ENCODE peak calls at places on chromosomes 16 and 17, in eight cellular contexts. One of them, this sample, is unnamed.

GRCh38 chr17:21258593-21258992 is 5.4 kb upstream of the NATD1 start:
- DNase-seq in cardiac muscle cell: no peak
- DNase-seq in GM10248: no peak
- DNase-seq in hepatocyte: no peak
- DNase-seq in esophagus muscularis mucosa: no peak
- DNase-seq in activated T-cell treated with anti-CD3 and anti-CD28 coated beads, Interleukin-2, amount 50 U/mL, for 48 hours: no peak
- DNase-seq in GF-D8: no peak
- DNase-seq in NCI-H226: no peak
- DNase-seq in this sample: no peak

GRCh38 chr16:22874394-22874793 is 60.4 kb downstream of the HS3ST2 start:
- DNase-seq in cardiac muscle cell: no peak
- DNase-seq in GM10248: no peak
- DNase-seq in hepatocyte: no peak
- DNase-seq in esophagus muscularis mucosa: no peak
- DNase-seq in activated T-cell treated with anti-CD3 and anti-CD28 coated beads, Interleukin-2, amount 50 U/mL, for 48 hours: no peak
- DNase-seq in GF-D8: no peak
- DNase-seq in NCI-H226: no peak
- DNase-seq in this sample: peak; percentile 1

GRCh38 chr16:59236804-59237463 is 502.8 kb upstream of the GOT2 start:
- DNase-seq in cardiac muscle cell: no peak
- DNase-seq in GM10248: no peak
- DNase-seq in hepatocyte: no peak
- DNase-seq in esophagus muscularis mucosa: no peak
- DNase-seq in activated T-cell treated with anti-CD3 and anti-CD28 coated beads, Interleukin-2, amount 50 U/mL, for 48 hours: no peak
- DNase-seq in GF-D8: no peak
- DNase-seq in NCI-H226: no peak
- DNase-seq in this sample: no peak

GRCh38 chr17:74190154-74190553 is 13.3 kb upstream of the RPL38 start:
- DNase-seq in cardiac muscle cell: peak; percentile 72
- DNase-seq in GM10248: no peak
- DNase-seq in hepatocyte: peak; percentile 26
- DNase-seq in esophagus muscularis mucosa: no peak
- DNase-seq in activated T-cell treated with anti-CD3 and anti-CD28 coated beads, Interleukin-2, amount 50 U/mL, for 48 hours: no peak
- DNase-seq in GF-D8: no peak
- DNase-seq in NCI-H226: peak; percentile 46
- DNase-seq in this sample: no peak

GRCh38 chr16:21083729-21084268 is 66.8 kb downstream of the DNAH3 start:
- DNase-seq in cardiac muscle cell: peak; percentile 78
- DNase-seq in GM10248: peak; percentile 54
- DNase-seq in hepatocyte: peak; percentile 72
- DNase-seq in esophagus muscularis mucosa: peak; percentile 91
- DNase-seq in activated T-cell treated with anti-CD3 and anti-CD28 coated beads, Interleukin-2, amount 50 U/mL, for 48 hours: peak; percentile 68
- DNase-seq in GF-D8: no peak
- DNase-seq in NCI-H226: peak; percentile 44
- DNase-seq in this sample: peak; percentile 23

GRCh38 chr17:29642171-29642611 is 19.5 kb upstream of the CORO6 start:
- DNase-seq in cardiac muscle cell: no peak
- DNase-seq in GM10248: no peak
- DNase-seq in hepatocyte: no peak
- DNase-seq in esophagus muscularis mucosa: no peak
- DNase-seq in activated T-cell treated with anti-CD3 and anti-CD28 coated beads, Interleukin-2, amount 50 U/mL, for 48 hours: no peak
- DNase-seq in GF-D8: no peak
- DNase-seq in NCI-H226: no peak
- DNase-seq in this sample: no peak

GRCh38 chr17:51165680-51166197 is 472 bp upstream of the NME2 start:
- DNase-seq in cardiac muscle cell: no peak
- DNase-seq in GM10248: no peak
- DNase-seq in hepatocyte: peak; percentile 51
- DNase-seq in esophagus muscularis mucosa: no peak
- DNase-seq in activated T-cell treated with anti-CD3 and anti-CD28 coated beads, Interleukin-2, amount 50 U/mL, for 48 hours: no peak
- DNase-seq in GF-D8: peak; percentile 59
- DNase-seq in NCI-H226: no peak
- DNase-seq in this sample: no peak

GRCh38 chr16:23694707-23695373 is 16.2 kb downstream of the PLK1 start:
- DNase-seq in cardiac muscle cell: peak; percentile 69
- DNase-seq in GM10248: no peak
- DNase-seq in hepatocyte: peak; percentile 46
- DNase-seq in esophagus muscularis mucosa: no peak
- DNase-seq in activated T-cell treated with anti-CD3 and anti-CD28 coated beads, Interleukin-2, amount 50 U/mL, for 48 hours: no peak
- DNase-seq in GF-D8: no peak
- DNase-seq in NCI-H226: no peak
- DNase-seq in this sample: no peak

GRCh38 chr16:84228321-84228838 is 11.4 kb downstream of the KCNG4 start:
- DNase-seq in cardiac muscle cell: peak; percentile 94
- DNase-seq in GM10248: no peak
- DNase-seq in hepatocyte: peak; percentile 64
- DNase-seq in esophagus muscularis mucosa: peak; percentile 95
- DNase-seq in activated T-cell treated with anti-CD3 and anti-CD28 coated beads, Interleukin-2, amount 50 U/mL, for 48 hours: no peak
- DNase-seq in GF-D8: no peak
- DNase-seq in NCI-H226: peak; percentile 94
- DNase-seq in this sample: peak; percentile 19

GRCh38 chr16:66608241-66609138 is 4.0 kb downstream of the CMTM3 start:
- DNase-seq in cardiac muscle cell: peak; percentile 93
- DNase-seq in GM10248: peak; percentile 90
- DNase-seq in hepatocyte: peak; percentile 95
- DNase-seq in esophagus muscularis mucosa: no peak
- DNase-seq in activated T-cell treated with anti-CD3 and anti-CD28 coated beads, Interleukin-2, amount 50 U/mL, for 48 hours: peak; percentile 92
- DNase-seq in GF-D8: peak; percentile 54
- DNase-seq in NCI-H226: peak; percentile 81
- DNase-seq in this sample: no peak

GRCh38 chr16:70158261-70158939 is 15.2 kb upstream of the CLEC18C start:
- DNase-seq in cardiac muscle cell: no peak
- DNase-seq in GM10248: no peak
- DNase-seq in hepatocyte: peak; percentile 10
- DNase-seq in esophagus muscularis mucosa: peak; percentile 91
- DNase-seq in activated T-cell treated with anti-CD3 and anti-CD28 coated beads, Interleukin-2, amount 50 U/mL, for 48 hours: peak; percentile 21
- DNase-seq in GF-D8: no peak
- DNase-seq in NCI-H226: no peak
- DNase-seq in this sample: no peak

GRCh38 chr16:54403580-54403979 is 117.0 kb upstream of the IRX3 start:
- DNase-seq in cardiac muscle cell: no peak
- DNase-seq in GM10248: no peak
- DNase-seq in hepatocyte: no peak
- DNase-seq in esophagus muscularis mucosa: no peak
- DNase-seq in activated T-cell treated with anti-CD3 and anti-CD28 coated beads, Interleukin-2, amount 50 U/mL, for 48 hours: no peak
- DNase-seq in GF-D8: no peak
- DNase-seq in NCI-H226: no peak
- DNase-seq in this sample: no peak

GRCh38 chr16:85316321-85316919 is 204.1 kb upstream of the CIBAR2 start:
- DNase-seq in cardiac muscle cell: peak; percentile 68
- DNase-seq in GM10248: peak; percentile 77
- DNase-seq in hepatocyte: peak; percentile 89
- DNase-seq in esophagus muscularis mucosa: no peak
- DNase-seq in activated T-cell treated with anti-CD3 and anti-CD28 coated beads, Interleukin-2, amount 50 U/mL, for 48 hours: peak; percentile 75
- DNase-seq in GF-D8: peak; percentile 26
- DNase-seq in NCI-H226: peak; percentile 36
- DNase-seq in this sample: peak; percentile 41

GRCh38 chr16:53041196-53041977 is 11.3 kb downstream of the CHD9NB start:
- DNase-seq in cardiac muscle cell: peak; percentile 90
- DNase-seq in GM10248: no peak
- DNase-seq in hepatocyte: peak; percentile 62
- DNase-seq in esophagus muscularis mucosa: no peak
- DNase-seq in activated T-cell treated with anti-CD3 and anti-CD28 coated beads, Interleukin-2, amount 50 U/mL, for 48 hours: no peak
- DNase-seq in GF-D8: peak; percentile 56
- DNase-seq in NCI-H226: no peak
- DNase-seq in this sample: no peak

GRCh38 chr16:23859713-23860269 is 24.0 kb downstream of the PRKCB start:
- DNase-seq in cardiac muscle cell: no peak
- DNase-seq in GM10248: no peak
- DNase-seq in hepatocyte: no peak
- DNase-seq in esophagus muscularis mucosa: no peak
- DNase-seq in activated T-cell treated with anti-CD3 and anti-CD28 coated beads, Interleukin-2, amount 50 U/mL, for 48 hours: no peak
- DNase-seq in GF-D8: no peak
- DNase-seq in NCI-H226: no peak
- DNase-seq in this sample: no peak

GRCh38 chr17:57939797-57940196 is 15.4 kb downstream of the CUEDC1 start:
- DNase-seq in cardiac muscle cell: no peak
- DNase-seq in GM10248: peak; percentile 77
- DNase-seq in hepatocyte: no peak
- DNase-seq in esophagus muscularis mucosa: no peak
- DNase-seq in activated T-cell treated with anti-CD3 and anti-CD28 coated beads, Interleukin-2, amount 50 U/mL, for 48 hours: no peak
- DNase-seq in GF-D8: peak; percentile 57
- DNase-seq in NCI-H226: no peak
- DNase-seq in this sample: no peak

GRCh38 chr17:62715882-62716390 is 88.5 kb downstream of the MRC2 start:
- DNase-seq in cardiac muscle cell: no peak
- DNase-seq in GM10248: no peak
- DNase-seq in hepatocyte: no peak
- DNase-seq in esophagus muscularis mucosa: no peak
- DNase-seq in activated T-cell treated with anti-CD3 and anti-CD28 coated beads, Interleukin-2, amount 50 U/mL, for 48 hours: no peak
- DNase-seq in GF-D8: no peak
- DNase-seq in NCI-H226: no peak
- DNase-seq in this sample: no peak

GRCh38 chr16:89155184-89155679 is 16.3 kb upstream of the CDH15 start:
- DNase-seq in cardiac muscle cell: peak; percentile 93
- DNase-seq in GM10248: no peak
- DNase-seq in hepatocyte: peak; percentile 67
- DNase-seq in esophagus muscularis mucosa: peak; percentile 94
- DNase-seq in activated T-cell treated with anti-CD3 and anti-CD28 coated beads, Interleukin-2, amount 50 U/mL, for 48 hours: no peak
- DNase-seq in GF-D8: no peak
- DNase-seq in NCI-H226: peak; percentile 18
- DNase-seq in this sample: no peak

GRCh38 chr16:24396350-24397271 is 140.5 kb downstream of the CACNG3 start:
- DNase-seq in cardiac muscle cell: no peak
- DNase-seq in GM10248: no peak
- DNase-seq in hepatocyte: no peak
- DNase-seq in esophagus muscularis mucosa: no peak
- DNase-seq in activated T-cell treated with anti-CD3 and anti-CD28 coated beads, Interleukin-2, amount 50 U/mL, for 48 hours: no peak
- DNase-seq in GF-D8: no peak
- DNase-seq in NCI-H226: no peak
- DNase-seq in this sample: no peak

GRCh38 chr16:13958438-13958837 is 38.5 kb downstream of the ERCC4 start:
- DNase-seq in cardiac muscle cell: no peak
- DNase-seq in GM10248: no peak
- DNase-seq in hepatocyte: peak; percentile 49
- DNase-seq in esophagus muscularis mucosa: no peak
- DNase-seq in activated T-cell treated with anti-CD3 and anti-CD28 coated beads, Interleukin-2, amount 50 U/mL, for 48 hours: no peak
- DNase-seq in GF-D8: no peak
- DNase-seq in NCI-H226: peak; percentile 16
- DNase-seq in this sample: no peak

GRCh38 chr16:81693467-81694303 is 85.4 kb upstream of the PLCG2 start:
- DNase-seq in cardiac muscle cell: no peak
- DNase-seq in GM10248: no peak
- DNase-seq in hepatocyte: no peak
- DNase-seq in esophagus muscularis mucosa: no peak
- DNase-seq in activated T-cell treated with anti-CD3 and anti-CD28 coated beads, Interleukin-2, amount 50 U/mL, for 48 hours: no peak
- DNase-seq in GF-D8: no peak
- DNase-seq in NCI-H226: no peak
- DNase-seq in this sample: no peak

GRCh38 chr16:26667271-26667703 is 399.4 kb upstream of the C16orf82 start:
- DNase-seq in cardiac muscle cell: no peak
- DNase-seq in GM10248: no peak
- DNase-seq in hepatocyte: no peak
- DNase-seq in esophagus muscularis mucosa: peak; percentile 60
- DNase-seq in activated T-cell treated with anti-CD3 and anti-CD28 coated beads, Interleukin-2, amount 50 U/mL, for 48 hours: no peak
- DNase-seq in GF-D8: no peak
- DNase-seq in NCI-H226: no peak
- DNase-seq in this sample: no peak

GRCh38 chr17:18949566-18949965 is 2.4 kb upstream of the SLC5A10 start:
- DNase-seq in cardiac muscle cell: peak; percentile 76
- DNase-seq in GM10248: no peak
- DNase-seq in hepatocyte: no peak
- DNase-seq in esophagus muscularis mucosa: no peak
- DNase-seq in activated T-cell treated with anti-CD3 and anti-CD28 coated beads, Interleukin-2, amount 50 U/mL, for 48 hours: no peak
- DNase-seq in GF-D8: no peak
- DNase-seq in NCI-H226: no peak
- DNase-seq in this sample: no peak

GRCh38 chr17:76635659-76636360 is 7.7 kb downstream of the ST6GALNAC1 start:
- DNase-seq in cardiac muscle cell: peak; percentile 37
- DNase-seq in GM10248: no peak
- DNase-seq in hepatocyte: no peak
- DNase-seq in esophagus muscularis mucosa: no peak
- DNase-seq in activated T-cell treated with anti-CD3 and anti-CD28 coated beads, Interleukin-2, amount 50 U/mL, for 48 hours: no peak
- DNase-seq in GF-D8: no peak
- DNase-seq in NCI-H226: no peak
- DNase-seq in this sample: no peak

GRCh38 chr17:63978266-63979200 is 5.8 kb upstream of the SCN4A start:
- DNase-seq in cardiac muscle cell: no peak
- DNase-seq in GM10248: no peak
- DNase-seq in hepatocyte: no peak
- DNase-seq in esophagus muscularis mucosa: no peak
- DNase-seq in activated T-cell treated with anti-CD3 and anti-CD28 coated beads, Interleukin-2, amount 50 U/mL, for 48 hours: no peak
- DNase-seq in GF-D8: no peak
- DNase-seq in NCI-H226: no peak
- DNase-seq in this sample: no peak

This sample was measured in substantia nigra.